ENCODE peak calls at places on chromosomes 4 and X, in six cellular contexts. P is SK-N-SH, T is sigmoid colon, S is T-helper 2 cell, J is islet precursor cell, Q is ELR. Z is an unnamed sample.
A peak's percentile ranks its signal among the peaks of the same experiment; 100 is the strongest.

GRCh38 chr4:141643557-141643956 is 7.2 kb downstream of the IL15 start:
- DNase-seq in J (no peak), S (no peak), T (no peak), Q (peak; percentile 92), P (no peak), Z (no peak)

GRCh38 chr4:23097251-23097650 is 404.5 kb downstream of the GBA3 start:
- DNase-seq in P (no peak), J (no peak), T (no peak), Q (peak; percentile 64), S (no peak), Z (no peak)

GRCh38 chrX:15321447-15321846 is 6.0 kb upstream of the ASB11 start:
- DNase-seq in Q (no peak), S (no peak), P (no peak), J (no peak), T (no peak), Z (no peak)

GRCh38 chr4:112296949-112297483 is at the start of gene ALPK1:
- DNase-seq in S (no peak), Q (peak; percentile 86), P (peak; percentile 12), T (no peak), J (no peak), Z (no peak)

GRCh38 chrX:143768976-143769375 is 48.4 kb upstream of the SPANXN2 start:
- DNase-seq in S (no peak), Q (peak; percentile 32), P (no peak), J (no peak), T (no peak), Z (no peak)

GRCh38 chr4:94516067-94516466 is 64.3 kb downstream of the PDLIM5 start:
- DNase-seq in J (no peak), P (no peak), T (no peak), Q (peak; percentile 80), S (no peak), Z (no peak)

GRCh38 chr4:103091601-103092223 is 7.9 kb downstream of the BDH2 start:
- DNase-seq in S (no peak), T (no peak), Q (peak; percentile 73), J (no peak), P (peak; percentile 39), Z (no peak)

GRCh38 chr4:102610476-102610875 is 109.3 kb downstream of the NFKB1 start:
- DNase-seq in Q (no peak), P (no peak), S (no peak), J (no peak), T (no peak), Z (no peak)

GRCh38 chr4:26346203-26346620 is 25.4 kb downstream of the RBPJ start:
- DNase-seq in P (no peak), Q (no peak), T (no peak), S (no peak), J (no peak), Z (no peak)

GRCh38 chr4:25658357-25658771 is 2.7 kb downstream of the SLC34A2 start:
- DNase-seq in J (no peak), Q (no peak), P (no peak), T (no peak), S (no peak), Z (no peak)

GRCh38 chr4:137655286-137655685 is 123.0 kb upstream of the PCDH18 start:
- DNase-seq in S (no peak), T (no peak), P (no peak), Q (no peak), J (no peak), Z (no peak)

GRCh38 chr4:98583265-98583664 is 75.1 kb downstream of the TSPAN5 start:
- DNase-seq in S (no peak), J (no peak), P (no peak), T (no peak), Q (no peak), Z (no peak)

GRCh38 chr4:26871611-26872010 is 11.0 kb downstream of the STIM2 start:
- DNase-seq in S (no peak), J (peak; percentile 88), P (peak; percentile 35), Q (peak; percentile 12), T (no peak), Z (no peak)

GRCh38 chr4:151530783-151531182 is 121.8 kb downstream of the FHIP1A start:
- DNase-seq in P (no peak), T (no peak), S (no peak), Q (peak; percentile 24), J (no peak), Z (no peak)

GRCh38 chrX:78357342-78358055 is 30.1 kb upstream of the CYSLTR1 start:
- DNase-seq in S (no peak), T (no peak), J (peak; percentile 62), P (no peak), Q (no peak), Z (no peak)

GRCh38 chr4:176774852-176775251 is 17.9 kb downstream of the VEGFC start:
- DNase-seq in Q (peak; percentile 76), T (no peak), P (no peak), S (no peak), J (no peak), Z (no peak)

GRCh38 chrX:45712067-45712466 is 511.4 kb upstream of the DIPK2B start:
- DNase-seq in S (no peak), P (no peak), J (no peak), Q (peak; percentile 81), T (no peak), Z (no peak)

GRCh38 chrX:45775462-45775861 is 574.8 kb upstream of the DIPK2B start:
- DNase-seq in Q (peak; percentile 94), J (peak; percentile 77), T (no peak), S (no peak), P (no peak), Z (no peak)

GRCh38 chrX:112688242-112688641 is 8.5 kb upstream of the LHFPL1 start:
- DNase-seq in J (no peak), S (no peak), P (no peak), T (no peak), Q (no peak), Z (no peak)

GRCh38 chr4:38805530-38806145 is 1.0 kb upstream of the TLR1 start:
- DNase-seq in S (no peak), T (no peak), Q (peak; percentile 16), J (no peak), P (no peak), Z (no peak)